ENCODE peak calls at places on chromosomes 4 and X, in five cellular contexts. O is lung, K is uterus, M is WTC11, S is stromal cell of bone marrow. C is an unnamed sample.

GRCh38 chrX:70033348-70033747 is 16.4 kb downstream of the AWAT2 start:
- DNase-seq in O (no peak), M (peak), K (no peak), S (no peak), C (no peak)

GRCh38 chrX:152884171-152884570 is 13.7 kb upstream of the ZNF185 start:
- DNase-seq in M (no peak), K (no peak), S (no peak), O (no peak), C (no peak)

GRCh38 chr4:40629401-40630334 is at the start of gene RBM47:
- DNase-seq in S (no peak), O (peak), M (peak), K (peak), C (peak)

GRCh38 chr4:43391084-43391483 is 498.6 kb downstream of the GRXCR1 start:
- DNase-seq in O (no peak), K (no peak), M (no peak), S (no peak), C (no peak)

GRCh38 chr4:185470503-185471195 is 884 bp downstream of the CCDC110 start:
- DNase-seq in M (no peak), O (peak), S (no peak), K (peak), C (no peak)

GRCh38 chr4:84497220-84497834 is 1.8 kb downstream of the NKX6-1 start:
- DNase-seq in K (no peak), S (no peak), M (peak), O (no peak), C (no peak)

GRCh38 chrX:123731258-123731986 is 1.4 kb downstream of the THOC2 start:
- DNase-seq in O (peak), M (no peak), K (no peak), S (no peak), C (no peak)

GRCh38 chr4:121709766-121710405 is 13.1 kb upstream of the ANXA5 start:
- DNase-seq in M (no peak), S (no peak), K (no peak), O (no peak), C (no peak)

GRCh38 chr4:77922158-77923094 is 59.8 kb downstream of the MRPL1 start:
- DNase-seq in O (no peak), M (no peak), K (no peak), S (no peak), C (no peak)

GRCh38 chr4:165382640-165383039 is 3.8 kb downstream of the CPE start:
- DNase-seq in K (no peak), O (no peak), S (no peak), M (no peak), C (no peak)

GRCh38 chr4:47218631-47219030 is 187.3 kb downstream of the GABRB1 start:
- DNase-seq in S (no peak), K (no peak), M (no peak), O (no peak), C (no peak)

GRCh38 chrX:147079974-147080373 is 265.4 kb upstream of the CXorf51A start:
- DNase-seq in M (no peak), S (no peak), O (no peak), K (no peak), C (no peak)

GRCh38 chr4:2795558-2796260 is 2.8 kb downstream of the SH3BP2 start:
- DNase-seq in O (no peak), S (no peak), K (peak), M (peak), C (no peak)

GRCh38 chrX:19876962-19877361 is 10.4 kb downstream of the SH3KBP1 start:
- DNase-seq in K (no peak), M (no peak), S (no peak), O (no peak), C (no peak)

GRCh38 chr4:8525383-8526120 is 54.6 kb upstream of the GPR78 start:
- DNase-seq in K (no peak), O (no peak), S (no peak), M (no peak), C (no peak)

C was measured in AG09319.